ENCODE peak calls at places on chromosomes 2 and 18, in six cellular contexts. One of them, this sample, is unnamed.

GRCh38 chr2:47893771-47894170 is 12.5 kb downstream of the FBXO11 start:
- DNase-seq in activated CD8-positive, alpha-beta T cell treated with anti-CD3 and anti-CD28 coated beads for 36 hours: no peak
- DNase-seq in upper lobe of right lung: no peak
- DNase-seq in lower lobe of right lung: no peak
- DNase-seq in cardiac muscle cell: no peak
- DNase-seq in cardiac fibroblast: no peak
- DNase-seq in this sample: no peak

GRCh38 chr2:241068942-241069810 is 32.9 kb downstream of the MTERF4 start:
- DNase-seq in activated CD8-positive, alpha-beta T cell treated with anti-CD3 and anti-CD28 coated beads for 36 hours: no peak
- DNase-seq in upper lobe of right lung: no peak
- DNase-seq in lower lobe of right lung: no peak
- DNase-seq in cardiac muscle cell: no peak
- DNase-seq in cardiac fibroblast: no peak
- DNase-seq in this sample: no peak

GRCh38 chr2:235849489-235849888 is 318.7 kb downstream of the GBX2 start:
- DNase-seq in activated CD8-positive, alpha-beta T cell treated with anti-CD3 and anti-CD28 coated beads for 36 hours: no peak
- DNase-seq in upper lobe of right lung: no peak
- DNase-seq in lower lobe of right lung: no peak
- DNase-seq in cardiac muscle cell: no peak
- DNase-seq in cardiac fibroblast: no peak
- DNase-seq in this sample: no peak

GRCh38 chr2:170300993-170301392 is 123.0 kb downstream of the MYO3B start:
- DNase-seq in activated CD8-positive, alpha-beta T cell treated with anti-CD3 and anti-CD28 coated beads for 36 hours: no peak
- DNase-seq in upper lobe of right lung: no peak
- DNase-seq in lower lobe of right lung: no peak
- DNase-seq in cardiac muscle cell: no peak
- DNase-seq in cardiac fibroblast: no peak
- DNase-seq in this sample: no peak

GRCh38 chr18:72965616-72966015 is 97.8 kb upstream of the NETO1 start:
- DNase-seq in activated CD8-positive, alpha-beta T cell treated with anti-CD3 and anti-CD28 coated beads for 36 hours: no peak
- DNase-seq in upper lobe of right lung: no peak
- DNase-seq in lower lobe of right lung: no peak
- DNase-seq in cardiac muscle cell: no peak
- DNase-seq in cardiac fibroblast: no peak
- DNase-seq in this sample: no peak

GRCh38 chr2:44778221-44778654 is 163.3 kb upstream of the SIX3 start:
- DNase-seq in activated CD8-positive, alpha-beta T cell treated with anti-CD3 and anti-CD28 coated beads for 36 hours: no peak
- DNase-seq in upper lobe of right lung: no peak
- DNase-seq in lower lobe of right lung: no peak
- DNase-seq in cardiac muscle cell: peak; percentile 30
- DNase-seq in cardiac fibroblast: peak; percentile 15
- DNase-seq in this sample: no peak

GRCh38 chr2:86219896-86220295 is 20.6 kb downstream of the MRPL35 start:
- DNase-seq in activated CD8-positive, alpha-beta T cell treated with anti-CD3 and anti-CD28 coated beads for 36 hours: no peak
- DNase-seq in upper lobe of right lung: no peak
- DNase-seq in lower lobe of right lung: no peak
- DNase-seq in cardiac muscle cell: no peak
- DNase-seq in cardiac fibroblast: no peak
- DNase-seq in this sample: no peak

GRCh38 chr2:162475661-162476060 is 131.7 kb downstream of the GCA start:
- DNase-seq in activated CD8-positive, alpha-beta T cell treated with anti-CD3 and anti-CD28 coated beads for 36 hours: no peak
- DNase-seq in upper lobe of right lung: no peak
- DNase-seq in lower lobe of right lung: no peak
- DNase-seq in cardiac muscle cell: no peak
- DNase-seq in cardiac fibroblast: no peak
- DNase-seq in this sample: no peak

GRCh38 chr2:146481629-146482028 is 1363.2 kb upstream of the ACVR2A start:
- DNase-seq in activated CD8-positive, alpha-beta T cell treated with anti-CD3 and anti-CD28 coated beads for 36 hours: no peak
- DNase-seq in upper lobe of right lung: no peak
- DNase-seq in lower lobe of right lung: no peak
- DNase-seq in cardiac muscle cell: peak; percentile 41
- DNase-seq in cardiac fibroblast: peak; percentile 21
- DNase-seq in this sample: no peak

GRCh38 chr2:27559228-27559627 is 23.6 kb upstream of the ZNF512 start:
- DNase-seq in activated CD8-positive, alpha-beta T cell treated with anti-CD3 and anti-CD28 coated beads for 36 hours: no peak
- DNase-seq in upper lobe of right lung: no peak
- DNase-seq in lower lobe of right lung: no peak
- DNase-seq in cardiac muscle cell: no peak
- DNase-seq in cardiac fibroblast: no peak
- DNase-seq in this sample: no peak
- TF ChIP-seq CTCF in activated CD8-positive, alpha-beta T cell treated with anti-CD3 and anti-CD28 coated beads for 36 hours: no peak
- TF ChIP-seq CTCF in upper lobe of right lung: no peak
- TF ChIP-seq CTCF in lower lobe of right lung: no peak
- TF ChIP-seq CTCF in cardiac muscle cell: no peak
- TF ChIP-seq CTCF in cardiac fibroblast: no peak
- TF ChIP-seq CTCF in this sample: no peak

GRCh38 chr18:58337285-58337684 is 291.6 kb downstream of the ALPK2 start:
- DNase-seq in activated CD8-positive, alpha-beta T cell treated with anti-CD3 and anti-CD28 coated beads for 36 hours: no peak
- DNase-seq in upper lobe of right lung: no peak
- DNase-seq in lower lobe of right lung: no peak
- DNase-seq in cardiac muscle cell: no peak
- DNase-seq in cardiac fibroblast: no peak
- DNase-seq in this sample: no peak

GRCh38 chr18:58336605-58337004 is 292.3 kb downstream of the ALPK2 start:
- DNase-seq in activated CD8-positive, alpha-beta T cell treated with anti-CD3 and anti-CD28 coated beads for 36 hours: no peak
- DNase-seq in upper lobe of right lung: no peak
- DNase-seq in lower lobe of right lung: no peak
- DNase-seq in cardiac muscle cell: no peak
- DNase-seq in cardiac fibroblast: no peak
- DNase-seq in this sample: no peak

GRCh38 chr18:58334061-58334460 is 290.0 kb downstream of the NEDD4L start:
- DNase-seq in activated CD8-positive, alpha-beta T cell treated with anti-CD3 and anti-CD28 coated beads for 36 hours: no peak
- DNase-seq in upper lobe of right lung: no peak
- DNase-seq in lower lobe of right lung: no peak
- DNase-seq in cardiac muscle cell: no peak
- DNase-seq in cardiac fibroblast: no peak
- DNase-seq in this sample: no peak

GRCh38 chr18:58335223-58335622 is 291.2 kb downstream of the NEDD4L start:
- DNase-seq in activated CD8-positive, alpha-beta T cell treated with anti-CD3 and anti-CD28 coated beads for 36 hours: no peak
- DNase-seq in upper lobe of right lung: no peak
- DNase-seq in lower lobe of right lung: no peak
- DNase-seq in cardiac muscle cell: no peak
- DNase-seq in cardiac fibroblast: no peak
- DNase-seq in this sample: no peak

DNA sequence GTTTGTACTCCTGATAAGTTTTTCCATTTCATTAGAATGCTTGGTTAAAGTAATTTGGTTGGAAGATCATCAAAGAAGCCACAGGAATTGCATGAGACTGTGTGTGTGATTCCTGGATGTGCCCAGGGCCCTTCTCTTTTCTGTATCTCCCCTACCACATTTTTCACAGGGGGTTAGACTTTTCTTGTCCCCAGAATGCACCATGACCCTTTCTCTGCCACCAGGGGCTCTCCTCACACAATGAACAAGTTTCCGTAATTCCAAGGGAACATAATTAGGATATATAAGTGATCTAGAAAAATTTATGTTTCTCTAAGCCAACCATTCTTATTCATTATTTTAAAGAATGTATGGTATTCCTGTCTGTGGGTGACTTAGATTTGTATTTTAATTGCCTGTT is 291.8 kb downstream of the NEDD4L start:
- DNase-seq in activated CD8-positive, alpha-beta T cell treated with anti-CD3 and anti-CD28 coated beads for 36 hours: no peak
- DNase-seq in upper lobe of right lung: no peak
- DNase-seq in lower lobe of right lung: no peak
- DNase-seq in cardiac muscle cell: no peak
- DNase-seq in cardiac fibroblast: no peak
- DNase-seq in this sample: no peak
- TF ChIP-seq CTCF in activated CD8-positive, alpha-beta T cell treated with anti-CD3 and anti-CD28 coated beads for 36 hours: no peak
- TF ChIP-seq CTCF in upper lobe of right lung: no peak
- TF ChIP-seq CTCF in lower lobe of right lung: no peak
- TF ChIP-seq CTCF in cardiac muscle cell: peak; percentile 29
- TF ChIP-seq CTCF in cardiac fibroblast: peak; percentile 24
- TF ChIP-seq CTCF in this sample: no peak

DNA sequence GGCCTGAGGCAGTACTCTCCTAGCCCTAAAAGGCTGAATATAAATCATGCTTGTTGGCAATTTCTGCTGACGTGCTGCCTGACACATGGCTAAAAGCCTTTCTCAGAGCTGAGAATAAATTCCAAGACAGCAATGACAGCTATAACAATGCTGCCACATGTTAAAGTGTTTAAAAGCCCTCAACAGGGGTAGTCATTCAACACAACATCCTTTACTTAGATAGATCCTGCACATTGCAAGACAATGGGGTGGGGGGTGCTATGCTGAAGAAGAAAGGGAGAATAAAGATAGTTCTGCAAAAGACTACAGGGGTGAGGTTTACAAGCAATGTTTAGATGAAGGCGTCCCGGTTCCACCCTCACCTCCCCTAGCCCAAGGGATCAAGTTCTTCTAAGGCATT is 291.1 kb upstream of the ACVR2A start:
- DNase-seq in activated CD8-positive, alpha-beta T cell treated with anti-CD3 and anti-CD28 coated beads for 36 hours: no peak
- DNase-seq in upper lobe of right lung: no peak
- DNase-seq in lower lobe of right lung: no peak
- DNase-seq in cardiac muscle cell: no peak
- DNase-seq in cardiac fibroblast: no peak
- DNase-seq in this sample: no peak
- TF ChIP-seq CTCF in activated CD8-positive, alpha-beta T cell treated with anti-CD3 and anti-CD28 coated beads for 36 hours: no peak
- TF ChIP-seq CTCF in upper lobe of right lung: no peak
- TF ChIP-seq CTCF in lower lobe of right lung: no peak
- TF ChIP-seq CTCF in cardiac muscle cell: no peak
- TF ChIP-seq CTCF in cardiac fibroblast: no peak
- TF ChIP-seq CTCF in this sample: no peak

GRCh38 chr18:65721634-65722033 is 29.2 kb upstream of the CDH7 start:
- DNase-seq in activated CD8-positive, alpha-beta T cell treated with anti-CD3 and anti-CD28 coated beads for 36 hours: no peak
- DNase-seq in upper lobe of right lung: no peak
- DNase-seq in lower lobe of right lung: no peak
- DNase-seq in cardiac muscle cell: no peak
- DNase-seq in cardiac fibroblast: no peak
- DNase-seq in this sample: no peak

GRCh38 chr18:65725421-65726050 is 25.3 kb upstream of the CDH7 start:
- DNase-seq in activated CD8-positive, alpha-beta T cell treated with anti-CD3 and anti-CD28 coated beads for 36 hours: peak; percentile 9
- DNase-seq in upper lobe of right lung: peak; percentile 63
- DNase-seq in lower lobe of right lung: no peak
- DNase-seq in cardiac muscle cell: peak; percentile 0
- DNase-seq in cardiac fibroblast: no peak
- DNase-seq in this sample: no peak
- TF ChIP-seq CTCF in activated CD8-positive, alpha-beta T cell treated with anti-CD3 and anti-CD28 coated beads for 36 hours: peak; percentile 20
- TF ChIP-seq CTCF in upper lobe of right lung: peak; percentile 37
- TF ChIP-seq CTCF in lower lobe of right lung: peak; percentile 26
- TF ChIP-seq CTCF in cardiac muscle cell: no peak
- TF ChIP-seq CTCF in cardiac fibroblast: no peak
- TF ChIP-seq CTCF in this sample: peak; percentile 25

GRCh38 chr2:99643824-99644787 is 154.3 kb upstream of the REV1 start:
- DNase-seq in activated CD8-positive, alpha-beta T cell treated with anti-CD3 and anti-CD28 coated beads for 36 hours: no peak
- DNase-seq in upper lobe of right lung: no peak
- DNase-seq in lower lobe of right lung: no peak
- DNase-seq in cardiac muscle cell: peak; percentile 45
- DNase-seq in cardiac fibroblast: peak; percentile 37
- DNase-seq in this sample: no peak

GRCh38 chr2:99651930-99652670 is 162.3 kb upstream of the REV1 start:
- DNase-seq in activated CD8-positive, alpha-beta T cell treated with anti-CD3 and anti-CD28 coated beads for 36 hours: no peak
- DNase-seq in upper lobe of right lung: no peak
- DNase-seq in lower lobe of right lung: no peak
- DNase-seq in cardiac muscle cell: peak; percentile 27
- DNase-seq in cardiac fibroblast: no peak
- DNase-seq in this sample: no peak

GRCh38 chr2:99648906-99649606 is 159.2 kb upstream of the REV1 start:
- DNase-seq in activated CD8-positive, alpha-beta T cell treated with anti-CD3 and anti-CD28 coated beads for 36 hours: no peak
- DNase-seq in upper lobe of right lung: no peak
- DNase-seq in lower lobe of right lung: no peak
- DNase-seq in cardiac muscle cell: peak; percentile 8
- DNase-seq in cardiac fibroblast: no peak
- DNase-seq in this sample: no peak

GRCh38 chr2:99645960-99646359 is 156.1 kb upstream of the REV1 start:
- DNase-seq in activated CD8-positive, alpha-beta T cell treated with anti-CD3 and anti-CD28 coated beads for 36 hours: no peak
- DNase-seq in upper lobe of right lung: no peak
- DNase-seq in lower lobe of right lung: no peak
- DNase-seq in cardiac muscle cell: no peak
- DNase-seq in cardiac fibroblast: no peak
- DNase-seq in this sample: no peak

DNA sequence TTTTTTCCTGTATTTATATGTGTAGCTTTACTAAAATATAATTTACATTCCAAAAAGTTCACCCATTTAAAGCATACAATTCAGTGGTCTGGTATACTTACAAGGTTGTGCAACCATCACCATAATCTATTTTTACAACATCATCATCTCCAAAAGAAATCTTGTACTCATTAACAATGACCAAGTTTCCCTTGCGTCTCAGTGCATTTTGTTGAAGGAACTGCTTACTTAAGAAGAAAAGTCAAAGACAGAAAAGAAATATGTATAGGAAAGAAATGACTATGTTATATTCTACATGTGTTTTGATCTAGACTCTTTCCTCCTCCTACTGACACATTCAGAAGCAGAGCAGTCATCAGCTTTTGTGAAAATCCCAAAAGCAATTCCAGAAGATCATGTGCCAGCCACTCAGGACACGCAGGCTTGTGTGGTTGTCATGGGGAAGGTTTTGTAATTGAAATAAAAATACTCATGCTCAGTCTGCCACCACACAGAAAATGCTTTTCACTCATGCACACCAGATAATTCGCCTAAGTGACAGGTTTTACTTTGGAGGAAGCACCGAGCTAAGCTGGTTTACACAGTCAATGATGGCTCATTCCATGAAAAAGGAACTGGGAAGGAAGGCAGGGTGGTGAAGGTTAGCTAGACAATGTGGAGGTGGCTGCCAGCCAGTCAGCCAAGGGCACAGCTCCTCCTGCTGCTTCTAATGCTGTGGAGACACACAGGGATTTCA is 158.5 kb upstream of the REV1 start:
- DNase-seq in activated CD8-positive, alpha-beta T cell treated with anti-CD3 and anti-CD28 coated beads for 36 hours: no peak
- DNase-seq in upper lobe of right lung: no peak
- DNase-seq in lower lobe of right lung: no peak
- DNase-seq in cardiac muscle cell: peak; percentile 32
- DNase-seq in cardiac fibroblast: peak; percentile 33
- DNase-seq in this sample: no peak
- TF ChIP-seq CTCF in activated CD8-positive, alpha-beta T cell treated with anti-CD3 and anti-CD28 coated beads for 36 hours: no peak
- TF ChIP-seq CTCF in upper lobe of right lung: no peak
- TF ChIP-seq CTCF in lower lobe of right lung: no peak
- TF ChIP-seq CTCF in cardiac muscle cell: no peak
- TF ChIP-seq CTCF in cardiac fibroblast: no peak
- TF ChIP-seq CTCF in this sample: no peak